ENCODE peak calls at places on chromosome 19, in six cellular contexts. One of them, this sample, is unnamed.

GRCh38 chr19:29475469-29475868 is 50.3 kb upstream of the VSTM2B start:
- DNase-seq in left ventricle myocardium superior: no peak
- DNase-seq in hypothalamus: no peak
- DNase-seq in anterior cingulate cortex: no peak
- DNase-seq in NCI-H1417 treated with DMSO at 0.1 percent for 48 hours: no peak
- DNase-seq in epithelial cell of esophagus: no peak
- DNase-seq in this sample: no peak

GRCh38 chr19:51607920-51608562 is 22.2 kb downstream of the SIGLEC5 start:
- DNase-seq in NCI-H1417 treated with DMSO at 0.1 percent for 48 hours: no peak
- DNase-seq in hypothalamus: peak
- DNase-seq in anterior cingulate cortex: peak
- DNase-seq in epithelial cell of esophagus: peak
- DNase-seq in left ventricle myocardium superior: peak
- DNase-seq in this sample: peak

GRCh38 chr19:29714371-29714952 is 599 bp downstream of the C19orf12 start:
- DNase-seq in NCI-H1417 treated with DMSO at 0.1 percent for 48 hours: no peak
- DNase-seq in left ventricle myocardium superior: no peak
- DNase-seq in hypothalamus: no peak
- DNase-seq in epithelial cell of esophagus: no peak
- DNase-seq in anterior cingulate cortex: no peak
- DNase-seq in this sample: no peak

GRCh38 chr19:16739546-16739945 is 19.9 kb downstream of the NWD1 start:
- DNase-seq in anterior cingulate cortex: no peak
- DNase-seq in NCI-H1417 treated with DMSO at 0.1 percent for 48 hours: no peak
- DNase-seq in hypothalamus: no peak
- DNase-seq in left ventricle myocardium superior: no peak
- DNase-seq in epithelial cell of esophagus: peak
- DNase-seq in this sample: no peak

GRCh38 chr19:55068803-55069136 is 5.8 kb upstream of the RDH13 start:
- DNase-seq in anterior cingulate cortex: no peak
- DNase-seq in NCI-H1417 treated with DMSO at 0.1 percent for 48 hours: no peak
- DNase-seq in epithelial cell of esophagus: no peak
- DNase-seq in hypothalamus: no peak
- DNase-seq in left ventricle myocardium superior: no peak
- DNase-seq in this sample: no peak

GRCh38 chr19:3452456-3453068 is 27.8 kb downstream of the SMIM24 start:
- DNase-seq in hypothalamus: no peak
- DNase-seq in epithelial cell of esophagus: no peak
- DNase-seq in anterior cingulate cortex: no peak
- DNase-seq in left ventricle myocardium superior: no peak
- DNase-seq in NCI-H1417 treated with DMSO at 0.1 percent for 48 hours: no peak
- DNase-seq in this sample: no peak

GRCh38 chr19:46730187-46730586 is 13.3 kb upstream of the PRKD2 start:
- DNase-seq in anterior cingulate cortex: no peak
- DNase-seq in NCI-H1417 treated with DMSO at 0.1 percent for 48 hours: no peak
- DNase-seq in left ventricle myocardium superior: no peak
- DNase-seq in hypothalamus: no peak
- DNase-seq in epithelial cell of esophagus: no peak
- DNase-seq in this sample: no peak

GRCh38 chr19:52171321-52172169 is at the start of gene ZNF836:
- DNase-seq in anterior cingulate cortex: peak
- DNase-seq in left ventricle myocardium superior: peak
- DNase-seq in epithelial cell of esophagus: peak
- DNase-seq in NCI-H1417 treated with DMSO at 0.1 percent for 48 hours: peak
- DNase-seq in hypothalamus: peak
- DNase-seq in this sample: peak

GRCh38 chr19:41309225-41310030 is 544 bp upstream of the CCDC97 start:
- DNase-seq in hypothalamus: no peak
- DNase-seq in NCI-H1417 treated with DMSO at 0.1 percent for 48 hours: no peak
- DNase-seq in epithelial cell of esophagus: peak
- DNase-seq in anterior cingulate cortex: no peak
- DNase-seq in left ventricle myocardium superior: no peak
- DNase-seq in this sample: no peak

GRCh38 chr19:52967772-52968171 is 5.1 kb upstream of the ZNF816 start:
- DNase-seq in anterior cingulate cortex: no peak
- DNase-seq in NCI-H1417 treated with DMSO at 0.1 percent for 48 hours: no peak
- DNase-seq in epithelial cell of esophagus: no peak
- DNase-seq in left ventricle myocardium superior: no peak
- DNase-seq in hypothalamus: no peak
- DNase-seq in this sample: no peak

GRCh38 chr19:32691952-32692726 is 518 bp downstream of the NUDT19 start:
- DNase-seq in anterior cingulate cortex: peak
- DNase-seq in left ventricle myocardium superior: peak
- DNase-seq in hypothalamus: peak
- DNase-seq in epithelial cell of esophagus: peak
- DNase-seq in NCI-H1417 treated with DMSO at 0.1 percent for 48 hours: no peak
- DNase-seq in this sample: no peak

GRCh38 chr19:13083627-13084026 is 19.0 kb downstream of the LYL1 start:
- DNase-seq in NCI-H1417 treated with DMSO at 0.1 percent for 48 hours: no peak
- DNase-seq in anterior cingulate cortex: no peak
- DNase-seq in epithelial cell of esophagus: no peak
- DNase-seq in left ventricle myocardium superior: no peak
- DNase-seq in hypothalamus: no peak
- DNase-seq in this sample: no peak

GRCh38 chr19:55198651-55199050 is 10.7 kb downstream of the PTPRH start:
- DNase-seq in anterior cingulate cortex: no peak
- DNase-seq in NCI-H1417 treated with DMSO at 0.1 percent for 48 hours: no peak
- DNase-seq in hypothalamus: no peak
- DNase-seq in left ventricle myocardium superior: no peak
- DNase-seq in epithelial cell of esophagus: no peak
- DNase-seq in this sample: no peak

GRCh38 chr19:53927745-53928144 is 18.7 kb downstream of the CACNG7 start:
- DNase-seq in hypothalamus: no peak
- DNase-seq in NCI-H1417 treated with DMSO at 0.1 percent for 48 hours: no peak
- DNase-seq in epithelial cell of esophagus: peak
- DNase-seq in left ventricle myocardium superior: peak
- DNase-seq in anterior cingulate cortex: no peak
- DNase-seq in this sample: no peak

GRCh38 chr19:8238251-8238650 is 29.1 kb downstream of the CERS4 start:
- DNase-seq in anterior cingulate cortex: no peak
- DNase-seq in left ventricle myocardium superior: no peak
- DNase-seq in NCI-H1417 treated with DMSO at 0.1 percent for 48 hours: no peak
- DNase-seq in hypothalamus: no peak
- DNase-seq in epithelial cell of esophagus: peak
- DNase-seq in this sample: no peak

GRCh38 chr19:44943801-44944249 is 1.8 kb downstream of the APOC4 start:
- DNase-seq in hypothalamus: peak
- DNase-seq in epithelial cell of esophagus: no peak
- DNase-seq in NCI-H1417 treated with DMSO at 0.1 percent for 48 hours: no peak
- DNase-seq in left ventricle myocardium superior: peak
- DNase-seq in anterior cingulate cortex: peak
- DNase-seq in this sample: no peak

GRCh38 chr19:41993612-41994483 is at the start of gene ATP1A3:
- DNase-seq in hypothalamus: peak
- DNase-seq in left ventricle myocardium superior: peak
- DNase-seq in NCI-H1417 treated with DMSO at 0.1 percent for 48 hours: no peak
- DNase-seq in epithelial cell of esophagus: peak
- DNase-seq in anterior cingulate cortex: peak
- DNase-seq in this sample: no peak

GRCh38 chr19:7914598-7915045 is at the start of gene TGFBR3L:
- DNase-seq in epithelial cell of esophagus: no peak
- DNase-seq in NCI-H1417 treated with DMSO at 0.1 percent for 48 hours: no peak
- DNase-seq in hypothalamus: no peak
- DNase-seq in anterior cingulate cortex: no peak
- DNase-seq in left ventricle myocardium superior: no peak
- DNase-seq in this sample: peak

GRCh38 chr19:7644550-7644877 is 7.6 kb downstream of the STXBP2 start:
- DNase-seq in left ventricle myocardium superior: no peak
- DNase-seq in hypothalamus: no peak
- DNase-seq in anterior cingulate cortex: no peak
- DNase-seq in epithelial cell of esophagus: no peak
- DNase-seq in NCI-H1417 treated with DMSO at 0.1 percent for 48 hours: no peak
- DNase-seq in this sample: no peak

GRCh38 chr19:2015611-2015950 is at the start of gene BTBD2:
- DNase-seq in hypothalamus: peak
- DNase-seq in anterior cingulate cortex: peak
- DNase-seq in left ventricle myocardium superior: peak
- DNase-seq in NCI-H1417 treated with DMSO at 0.1 percent for 48 hours: no peak
- DNase-seq in epithelial cell of esophagus: peak
- DNase-seq in this sample: peak

GRCh38 chr19:45527731-45528130 is 20.5 kb downstream of the VASP start:
- DNase-seq in anterior cingulate cortex: no peak
- DNase-seq in NCI-H1417 treated with DMSO at 0.1 percent for 48 hours: no peak
- DNase-seq in left ventricle myocardium superior: no peak
- DNase-seq in epithelial cell of esophagus: no peak
- DNase-seq in hypothalamus: no peak
- DNase-seq in this sample: no peak

GRCh38 chr19:46728693-46729339 is 11.9 kb upstream of the PRKD2 start:
- DNase-seq in epithelial cell of esophagus: peak
- DNase-seq in NCI-H1417 treated with DMSO at 0.1 percent for 48 hours: no peak
- DNase-seq in anterior cingulate cortex: peak
- DNase-seq in left ventricle myocardium superior: peak
- DNase-seq in hypothalamus: peak
- DNase-seq in this sample: peak

GRCh38 chr19:46216612-46217011 is 12.9 kb upstream of the IGFL1 start:
- DNase-seq in NCI-H1417 treated with DMSO at 0.1 percent for 48 hours: no peak
- DNase-seq in hypothalamus: no peak
- DNase-seq in anterior cingulate cortex: no peak
- DNase-seq in epithelial cell of esophagus: no peak
- DNase-seq in left ventricle myocardium superior: no peak
- DNase-seq in this sample: no peak